ENCODE peak calls at places on chromosomes 7 and 10, in ten cellular contexts. One of them, this sample, is unnamed.
A peak's percentile ranks its signal among the peaks of the same experiment; 100 is the strongest.

GRCh38 chr10:91745086-91745831 is 53.0 kb upstream of the TNKS2 start:
- DNase-seq in ELF-1: peak; percentile 89
- DNase-seq in central memory CD8-positive, alpha-beta T cell: no peak
- DNase-seq in cerebellar nuclear complex: no peak
- DNase-seq in hypothalamus: no peak
- DNase-seq in left ventricle myocardium inferior: no peak
- DNase-seq in NCI-H1105 treated with DMSO at 0.1 percent for 48 hours: no peak
- DNase-seq in neural crest cell: no peak
- DNase-seq in NCI-H69: peak; percentile 24
- DNase-seq in hepatocyte: peak; percentile 62
- DNase-seq in this sample: no peak

GRCh38 chr7:5598769-5599371 is 175.2 kb upstream of the TNRC18 start:
- DNase-seq in NCI-H69: peak; percentile 79
- DNase-seq in neural crest cell: no peak
- DNase-seq in cerebellar nuclear complex: no peak
- DNase-seq in left ventricle myocardium inferior: no peak
- DNase-seq in hypothalamus: no peak
- DNase-seq in ELF-1: peak; percentile 85
- DNase-seq in hepatocyte: peak; percentile 85
- DNase-seq in central memory CD8-positive, alpha-beta T cell: no peak
- DNase-seq in NCI-H1105 treated with DMSO at 0.1 percent for 48 hours: no peak
- DNase-seq in this sample: no peak

GRCh38 chr7:129776397-129776792 is 164.9 kb downstream of the NRF1 start:
- DNase-seq in hepatocyte: no peak
- DNase-seq in neural crest cell: no peak
- DNase-seq in central memory CD8-positive, alpha-beta T cell: no peak
- DNase-seq in hypothalamus: no peak
- DNase-seq in NCI-H1105 treated with DMSO at 0.1 percent for 48 hours: no peak
- DNase-seq in left ventricle myocardium inferior: no peak
- DNase-seq in NCI-H69: no peak
- DNase-seq in ELF-1: peak; percentile 38
- DNase-seq in cerebellar nuclear complex: no peak
- DNase-seq in this sample: no peak

GRCh38 chr10:128853537-128853936 is 613.5 kb upstream of the MGMT start:
- DNase-seq in NCI-H69: no peak
- DNase-seq in cerebellar nuclear complex: no peak
- DNase-seq in NCI-H1105 treated with DMSO at 0.1 percent for 48 hours: no peak
- DNase-seq in central memory CD8-positive, alpha-beta T cell: no peak
- DNase-seq in ELF-1: no peak
- DNase-seq in hypothalamus: no peak
- DNase-seq in left ventricle myocardium inferior: no peak
- DNase-seq in hepatocyte: no peak
- DNase-seq in neural crest cell: no peak
- DNase-seq in this sample: no peak

GRCh38 chr7:64795176-64795575 is 948 bp downstream of the ZNF138 start:
- DNase-seq in neural crest cell: no peak
- DNase-seq in NCI-H69: peak; percentile 19
- DNase-seq in central memory CD8-positive, alpha-beta T cell: no peak
- DNase-seq in hepatocyte: no peak
- DNase-seq in ELF-1: peak; percentile 17
- DNase-seq in left ventricle myocardium inferior: no peak
- DNase-seq in NCI-H1105 treated with DMSO at 0.1 percent for 48 hours: no peak
- DNase-seq in hypothalamus: no peak
- DNase-seq in cerebellar nuclear complex: no peak
- DNase-seq in this sample: no peak

GRCh38 chr10:11164806-11165590 is 147.3 kb downstream of the CELF2 start:
- DNase-seq in NCI-H69: peak; percentile 10
- DNase-seq in hypothalamus: peak; percentile 48
- DNase-seq in central memory CD8-positive, alpha-beta T cell: peak; percentile 56
- DNase-seq in cerebellar nuclear complex: no peak
- DNase-seq in hepatocyte: peak; percentile 50
- DNase-seq in ELF-1: peak; percentile 44
- DNase-seq in left ventricle myocardium inferior: peak; percentile 70
- DNase-seq in neural crest cell: peak; percentile 57
- DNase-seq in NCI-H1105 treated with DMSO at 0.1 percent for 48 hours: peak; percentile 59
- DNase-seq in this sample: peak; percentile 73

GRCh38 chr7:137209151-137209822 is 134.2 kb downstream of the PTN start:
- DNase-seq in hepatocyte: peak; percentile 5
- DNase-seq in left ventricle myocardium inferior: no peak
- DNase-seq in central memory CD8-positive, alpha-beta T cell: no peak
- DNase-seq in cerebellar nuclear complex: no peak
- DNase-seq in neural crest cell: no peak
- DNase-seq in NCI-H1105 treated with DMSO at 0.1 percent for 48 hours: peak; percentile 8
- DNase-seq in NCI-H69: no peak
- DNase-seq in ELF-1: no peak
- DNase-seq in hypothalamus: no peak
- DNase-seq in this sample: no peak

GRCh38 chr10:127195041-127195506 is 1.3 kb downstream of the INSYN2A start:
- DNase-seq in NCI-H69: no peak
- DNase-seq in neural crest cell: peak; percentile 8
- DNase-seq in ELF-1: peak; percentile 34
- DNase-seq in central memory CD8-positive, alpha-beta T cell: no peak
- DNase-seq in left ventricle myocardium inferior: no peak
- DNase-seq in hepatocyte: no peak
- DNase-seq in cerebellar nuclear complex: no peak
- DNase-seq in hypothalamus: no peak
- DNase-seq in NCI-H1105 treated with DMSO at 0.1 percent for 48 hours: no peak
- DNase-seq in this sample: no peak

GRCh38 chr7:24381919-24382505 is 98.0 kb downstream of the NPY start:
- DNase-seq in cerebellar nuclear complex: no peak
- DNase-seq in hypothalamus: no peak
- DNase-seq in central memory CD8-positive, alpha-beta T cell: no peak
- DNase-seq in NCI-H1105 treated with DMSO at 0.1 percent for 48 hours: peak; percentile 48
- DNase-seq in left ventricle myocardium inferior: no peak
- DNase-seq in NCI-H69: peak; percentile 43
- DNase-seq in hepatocyte: peak; percentile 54
- DNase-seq in ELF-1: peak; percentile 37
- DNase-seq in neural crest cell: no peak
- DNase-seq in this sample: no peak

This sample was measured in lower lobe of right lung.